ENCODE peak calls at places on chromosomes 1 and 21, in six cellular contexts. V, P, N, U, G and I are unnamed samples.

GRCh38 chr1:239811211-239811902 is 280.3 kb upstream of the FMN2 start:
- DNase-seq in V (no peak), P (no peak), N (no peak), U (peak), G (no peak), I (no peak)

GRCh38 chr1:115275216-115275615 is 62.8 kb downstream of the NGF start:
- DNase-seq in V (no peak), P (no peak), N (no peak), U (no peak), G (peak), I (no peak)

GRCh38 chr21:44419679-44420078 is 35.6 kb upstream of the LRRC3 start:
- DNase-seq in V (no peak), P (no peak), N (no peak), U (no peak), G (no peak), I (no peak)

GRCh38 chr1:15430787-15431570 is 7.3 kb upstream of the CTRC start:
- DNase-seq in V (no peak), P (peak), N (peak), U (peak), G (peak), I (peak)

GRCh38 chr1:43527111-43527878 is 3.4 kb upstream of the PTPRF start:
- DNase-seq in V (no peak), P (no peak), N (no peak), U (no peak), G (no peak), I (no peak)

GRCh38 chr1:37038703-37039093 is 4.4 kb upstream of the GRIK3 start:
- DNase-seq in V (no peak), P (no peak), N (no peak), U (no peak), G (no peak), I (no peak)

GRCh38 chr1:162993866-162994265 is 75.3 kb upstream of the RGS4 start:
- DNase-seq in V (no peak), P (no peak), N (no peak), U (no peak), G (no peak), I (no peak)

GRCh38 chr1:218546314-218546713 is 201.2 kb downstream of the TGFB2 start:
- DNase-seq in V (no peak), P (no peak), N (no peak), U (no peak), G (peak), I (no peak)

GRCh38 chr1:155267373-155267772 is 5.2 kb upstream of the SCAMP3 start:
- DNase-seq in V (no peak), P (no peak), N (no peak), U (no peak), G (no peak), I (no peak)